ENCODE peak calls at places on chromosomes 3 and 15, in six cellular contexts. One of them, this sample, is unnamed.

GRCh38 chr3:134017490-134017889 is 12.2 kb downstream of the SLCO2A1 start:
- DNase-seq in HepG2: no peak
- DNase-seq in GM12891: no peak
- DNase-seq in H1: peak
- DNase-seq in GM12878: no peak
- DNase-seq in K562: no peak
- DNase-seq in this sample: no peak

GRCh38 chr3:168085491-168086119 is 10.1 kb downstream of the GOLIM4 start:
- DNase-seq in HepG2: no peak
- DNase-seq in K562: no peak
- DNase-seq in GM12878: peak
- DNase-seq in H1: no peak
- DNase-seq in GM12891: no peak
- DNase-seq in this sample: no peak

GRCh38 chr15:71659730-71660067 is 150.7 kb upstream of the NR2E3 start:
- DNase-seq in GM12891: no peak
- DNase-seq in H1: no peak
- DNase-seq in GM12878: no peak
- DNase-seq in K562: no peak
- DNase-seq in HepG2: no peak
- DNase-seq in this sample: no peak

GRCh38 chr3:64220161-64220560 is 5.1 kb downstream of the PRICKLE2 start:
- DNase-seq in GM12891: no peak
- DNase-seq in GM12878: no peak
- DNase-seq in HepG2: no peak
- DNase-seq in K562: no peak
- DNase-seq in H1: no peak
- DNase-seq in this sample: no peak

GRCh38 chr15:49604625-49605409 is 15.8 kb downstream of the FAM227B start:
- DNase-seq in H1: no peak
- DNase-seq in HepG2: no peak
- DNase-seq in GM12891: no peak
- DNase-seq in K562: no peak
- DNase-seq in GM12878: no peak
- DNase-seq in this sample: no peak

GRCh38 chr15:63836579-63836978 is 2.8 kb upstream of the HERC1 start:
- DNase-seq in GM12878: no peak
- DNase-seq in K562: no peak
- DNase-seq in GM12891: no peak
- DNase-seq in H1: no peak
- DNase-seq in HepG2: no peak
- DNase-seq in this sample: no peak

GRCh38 chr15:56964182-56964581 is 45.7 kb downstream of the TCF12 start:
- DNase-seq in GM12891: no peak
- DNase-seq in HepG2: no peak
- DNase-seq in H1: no peak
- DNase-seq in GM12878: peak
- DNase-seq in K562: no peak
- DNase-seq in this sample: no peak

GRCh38 chr3:54900954-54901591 is 26.8 kb downstream of the LRTM1 start:
- DNase-seq in K562: no peak
- DNase-seq in GM12891: no peak
- DNase-seq in HepG2: no peak
- DNase-seq in GM12878: no peak
- DNase-seq in H1: no peak
- DNase-seq in this sample: no peak

GRCh38 chr3:140117111-140117526 is 182.1 kb downstream of the CLSTN2 start:
- DNase-seq in HepG2: no peak
- DNase-seq in K562: no peak
- DNase-seq in H1: no peak
- DNase-seq in GM12878: no peak
- DNase-seq in GM12891: no peak
- DNase-seq in this sample: no peak

GRCh38 chr3:23654571-23654970 is 151.2 kb upstream of the UBE2E1 start:
- DNase-seq in H1: no peak
- DNase-seq in GM12891: no peak
- DNase-seq in GM12878: no peak
- DNase-seq in K562: no peak
- DNase-seq in HepG2: no peak
- DNase-seq in this sample: no peak

GRCh38 chr15:70152070-70152480 is 54.4 kb upstream of the TLE3 start:
- DNase-seq in GM12878: no peak
- DNase-seq in K562: no peak
- DNase-seq in H1: no peak
- DNase-seq in HepG2: no peak
- DNase-seq in GM12891: no peak
- DNase-seq in this sample: no peak

GRCh38 chr15:85539491-85539890 is 159.1 kb downstream of the AKAP13 start:
- DNase-seq in H1: no peak
- DNase-seq in GM12891: no peak
- DNase-seq in HepG2: no peak
- DNase-seq in GM12878: no peak
- DNase-seq in K562: no peak
- DNase-seq in this sample: no peak

GRCh38 chr3:130849111-130849552 is 44.8 kb upstream of the ATP2C1 start:
- DNase-seq in GM12891: no peak
- DNase-seq in GM12878: no peak
- DNase-seq in HepG2: no peak
- DNase-seq in H1: no peak
- DNase-seq in K562: peak
- DNase-seq in this sample: no peak

GRCh38 chr3:5185093-5185673 is 2.3 kb upstream of the EDEM1 start:
- DNase-seq in HepG2: no peak
- DNase-seq in GM12891: no peak
- DNase-seq in K562: no peak
- DNase-seq in GM12878: no peak
- DNase-seq in H1: no peak
- DNase-seq in this sample: no peak

GRCh38 chr3:5187152-5187919 is at the start of gene EDEM1:
- DNase-seq in H1: peak
- DNase-seq in HepG2: peak
- DNase-seq in GM12878: peak
- DNase-seq in K562: peak
- DNase-seq in GM12891: peak
- DNase-seq in this sample: peak

GRCh38 chr3:5186854-5187151 is 704 bp upstream of the EDEM1 start:
- DNase-seq in GM12891: no peak
- DNase-seq in K562: no peak
- DNase-seq in GM12878: no peak
- DNase-seq in HepG2: peak
- DNase-seq in H1: no peak
- DNase-seq in this sample: no peak

GRCh38 chr3:5187920-5188418 is 462 bp downstream of the EDEM1 start:
- DNase-seq in H1: peak
- DNase-seq in K562: peak
- DNase-seq in GM12878: no peak
- DNase-seq in HepG2: no peak
- DNase-seq in GM12891: no peak
- DNase-seq in this sample: peak

GRCh38 chr3:5186089-5186853 is 1.2 kb upstream of the EDEM1 start:
- DNase-seq in HepG2: no peak
- DNase-seq in H1: no peak
- DNase-seq in GM12878: no peak
- DNase-seq in K562: peak
- DNase-seq in GM12891: no peak
- DNase-seq in this sample: no peak
- TF ChIP-seq TAF1 in HepG2: no peak
- TF ChIP-seq TAF1 in H1: no peak
- TF ChIP-seq TAF1 in GM12878: peak
- TF ChIP-seq TAF1 in K562: no peak
- TF ChIP-seq TAF1 in GM12891: no peak
- TF ChIP-seq TAF1 in this sample: no peak

GRCh38 chr3:113219605-113220300 is 8.4 kb downstream of the BOC start:
- DNase-seq in GM12878: no peak
- DNase-seq in K562: no peak
- DNase-seq in HepG2: no peak
- DNase-seq in GM12891: no peak
- DNase-seq in H1: no peak
- DNase-seq in this sample: no peak
- TF ChIP-seq POLR2A in GM12878: no peak
- TF ChIP-seq POLR2A in K562: no peak
- TF ChIP-seq POLR2A in HepG2: no peak
- TF ChIP-seq POLR2A in GM12891: no peak
- TF ChIP-seq POLR2A in H1: no peak
- TF ChIP-seq POLR2A in this sample: no peak

GRCh38 chr3:127589600-127590281 is 792 bp downstream of the TPRA1 start:
- DNase-seq in H1: peak
- DNase-seq in HepG2: no peak
- DNase-seq in K562: no peak
- DNase-seq in GM12878: no peak
- DNase-seq in GM12891: no peak
- DNase-seq in this sample: no peak

GRCh38 chr3:127590593-127591477 is at the start of gene TPRA1:
- DNase-seq in K562: peak
- DNase-seq in GM12891: peak
- DNase-seq in GM12878: peak
- DNase-seq in H1: peak
- DNase-seq in HepG2: peak
- DNase-seq in this sample: peak

GRCh38 chr3:127587876-127588275 is 2.7 kb downstream of the TPRA1 start:
- DNase-seq in HepG2: no peak
- DNase-seq in GM12878: no peak
- DNase-seq in K562: no peak
- DNase-seq in H1: no peak
- DNase-seq in GM12891: no peak
- DNase-seq in this sample: no peak

GRCh38 chr3:127588675-127589577 is 1.6 kb downstream of the TPRA1 start:
- DNase-seq in GM12891: no peak
- DNase-seq in HepG2: peak
- DNase-seq in H1: no peak
- DNase-seq in GM12878: no peak
- DNase-seq in K562: no peak
- DNase-seq in this sample: no peak

GRCh38 chr3:127590282-127590592 is 296 bp downstream of the TPRA1 start:
- DNase-seq in H1: no peak
- DNase-seq in K562: no peak
- DNase-seq in GM12891: peak
- DNase-seq in GM12878: no peak
- DNase-seq in HepG2: no peak
- DNase-seq in this sample: peak
- TF ChIP-seq POLR2AphosphoS5 in H1: no peak
- TF ChIP-seq POLR2AphosphoS5 in K562: no peak
- TF ChIP-seq POLR2AphosphoS5 in GM12891: peak
- TF ChIP-seq POLR2AphosphoS5 in GM12878: no peak
- TF ChIP-seq POLR2AphosphoS5 in HepG2: no peak
- TF ChIP-seq POLR2AphosphoS5 in this sample: no peak

GRCh38 chr3:60291115-60291514 is 960.1 kb downstream of the FHIT start:
- DNase-seq in GM12878: no peak
- DNase-seq in GM12891: no peak
- DNase-seq in H1: no peak
- DNase-seq in K562: no peak
- DNase-seq in HepG2: no peak
- DNase-seq in this sample: no peak

GRCh38 chr3:60298141-60298540 is 953.1 kb downstream of the FHIT start:
- DNase-seq in GM12891: no peak
- DNase-seq in GM12878: no peak
- DNase-seq in K562: no peak
- DNase-seq in H1: no peak
- DNase-seq in HepG2: no peak
- DNase-seq in this sample: no peak

GRCh38 chr3:60290093-60290492 is 961.2 kb downstream of the FHIT start:
- DNase-seq in H1: no peak
- DNase-seq in K562: no peak
- DNase-seq in GM12891: no peak
- DNase-seq in HepG2: no peak
- DNase-seq in GM12878: no peak
- DNase-seq in this sample: no peak

GRCh38 chr3:60289356-60289935 is 961.8 kb downstream of the FHIT start:
- DNase-seq in K562: no peak
- DNase-seq in HepG2: no peak
- DNase-seq in GM12878: no peak
- DNase-seq in GM12891: no peak
- DNase-seq in H1: no peak
- DNase-seq in this sample: no peak

DNA sequence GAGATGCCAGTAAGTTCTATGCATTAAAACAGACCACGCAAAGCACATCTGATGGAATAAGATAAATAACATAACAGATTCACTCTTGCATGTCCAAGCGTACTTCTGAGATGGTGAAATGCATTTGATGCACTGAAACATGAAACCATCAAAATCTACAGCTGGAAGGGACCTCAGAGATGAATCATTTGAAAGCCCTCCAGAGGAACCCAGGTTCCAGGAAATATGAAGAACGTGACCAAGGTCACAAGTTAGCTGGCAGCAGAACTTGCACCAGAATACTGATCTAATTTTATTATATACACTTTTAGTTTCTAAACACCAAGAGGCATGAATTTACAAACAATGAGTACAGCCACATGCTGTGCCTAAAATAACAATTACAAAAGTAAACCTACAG is 957.1 kb downstream of the FHIT start:
- DNase-seq in HepG2: no peak
- DNase-seq in GM12878: no peak
- DNase-seq in K562: no peak
- DNase-seq in H1: no peak
- DNase-seq in GM12891: no peak
- DNase-seq in this sample: no peak
- TF ChIP-seq TAF1 in HepG2: no peak
- TF ChIP-seq TAF1 in GM12878: no peak
- TF ChIP-seq TAF1 in K562: no peak
- TF ChIP-seq TAF1 in H1: no peak
- TF ChIP-seq TAF1 in GM12891: no peak
- TF ChIP-seq TAF1 in this sample: no peak

DNA sequence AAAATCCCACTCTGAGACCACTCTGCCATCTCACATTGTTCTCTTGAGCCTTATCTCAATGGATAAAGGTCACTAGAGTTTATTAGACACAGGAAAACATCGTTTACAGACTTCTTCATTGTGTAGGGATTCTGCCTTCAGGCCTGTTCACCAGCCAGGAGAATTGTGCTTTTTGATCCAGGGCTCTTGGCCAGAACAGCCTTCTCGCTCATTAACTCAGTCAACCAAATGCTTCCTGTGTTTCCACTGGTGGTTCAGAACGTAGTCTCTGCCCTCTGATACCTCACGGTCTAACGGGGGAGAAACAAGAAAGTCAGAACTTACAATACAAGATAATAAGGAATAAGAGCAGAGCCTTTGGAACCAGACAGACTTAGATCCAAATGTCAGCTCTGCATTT is 54.2 kb upstream of the TSEN2 start:
- DNase-seq in GM12891: no peak
- DNase-seq in H1: no peak
- DNase-seq in K562: no peak
- DNase-seq in GM12878: no peak
- DNase-seq in HepG2: no peak
- DNase-seq in this sample: no peak
- TF ChIP-seq POLR2A in GM12891: no peak
- TF ChIP-seq POLR2A in H1: no peak
- TF ChIP-seq POLR2A in K562: no peak
- TF ChIP-seq POLR2A in GM12878: no peak
- TF ChIP-seq POLR2A in HepG2: no peak
- TF ChIP-seq POLR2A in this sample: no peak